ENCODE peak calls at places on chromosome 3, in ten cellular contexts. J is heart right ventricle; O is uterus; L is CD4-positive, alpha-beta memory T cell; M is GM12865; N is skeletal muscle cell; S is GM06990; E is endothelial cell of umbilical vein; K is mesenchymal stem cell; G is bronchial epithelial cell. T is an unnamed sample.

GRCh38 chr3:35537265-35537664 is 102.1 kb upstream of the ARPP21 start:
- DNase-seq in J (no peak), O (no peak), L (no peak), M (no peak), N (no peak), S (no peak), E (no peak), K (no peak), G (no peak), T (no peak)

GRCh38 chr3:122104515-122105194 is 49.5 kb downstream of the CD86 start:
- DNase-seq in J (no peak), O (no peak), L (no peak), M (peak), N (no peak), S (no peak), E (no peak), K (no peak), G (no peak), T (no peak)

GRCh38 chr3:31579828-31580227 is 47.1 kb downstream of the STT3B start:
- DNase-seq in J (no peak), O (no peak), L (no peak), M (no peak), N (no peak), S (no peak), E (no peak), K (no peak), G (no peak), T (no peak)

GRCh38 chr3:172464306-172464705 is 16.1 kb upstream of the GHSR start:
- DNase-seq in J (no peak), O (no peak), L (no peak), M (no peak), N (no peak), S (no peak), E (no peak), K (no peak), G (no peak), T (no peak)

GRCh38 chr3:172607305-172608121 is 84.3 kb upstream of the TNFSF10 start:
- DNase-seq in J (peak), O (no peak), L (no peak), M (peak), N (no peak), S (no peak), E (peak), K (peak), G (peak), T (peak)

GRCh38 chr3:3170998-3171397 is 8.5 kb downstream of the CRBN start:
- DNase-seq in J (no peak), O (no peak), L (peak), M (peak), N (no peak), S (no peak), E (peak), K (peak), G (peak), T (no peak)

GRCh38 chr3:52232279-52233107 is 6.5 kb downstream of the TWF2 start:
- DNase-seq in J (no peak), O (no peak), L (no peak), M (no peak), N (no peak), S (no peak), E (no peak), K (no peak), G (no peak), T (no peak)

GRCh38 chr3:129226374-129226773 is 23.0 kb upstream of the COPG1 start:
- DNase-seq in J (peak), O (peak), L (no peak), M (no peak), N (peak), S (no peak), E (peak), K (peak), G (peak), T (no peak)

GRCh38 chr3:48879307-48879993 is 19.2 kb downstream of the SLC25A20 start:
- DNase-seq in J (no peak), O (no peak), L (no peak), M (peak), N (no peak), S (no peak), E (no peak), K (no peak), G (no peak), T (no peak)

GRCh38 chr3:146953523-146954125 is 348.5 kb upstream of the PLSCR5 start:
- DNase-seq in J (no peak), O (no peak), L (no peak), M (no peak), N (peak), S (no peak), E (no peak), K (no peak), G (no peak), T (peak)

GRCh38 chr3:52119826-52120225 is 34.4 kb downstream of the POC1A start:
- DNase-seq in J (no peak), O (no peak), L (no peak), M (no peak), N (no peak), S (no peak), E (no peak), K (no peak), G (no peak), T (no peak)

GRCh38 chr3:52120576-52121458 is 33.4 kb downstream of the POC1A start:
- DNase-seq in J (no peak), O (no peak), L (no peak), M (peak), N (no peak), S (no peak), E (peak), K (no peak), G (peak), T (no peak)

GRCh38 chr3:66153471-66153870 is 67.3 kb upstream of the SLC25A26 start:
- DNase-seq in J (no peak), O (no peak), L (no peak), M (no peak), N (no peak), S (no peak), E (no peak), K (no peak), G (no peak), T (no peak)

GRCh38 chr3:72678892-72679291 is 169.4 kb downstream of the SHQ1 start:
- DNase-seq in J (no peak), O (no peak), L (no peak), M (peak), N (no peak), S (no peak), E (no peak), K (no peak), G (peak), T (no peak)

GRCh38 chr3:48125026-48125704 is 63.1 kb downstream of the CDC25A start:
- DNase-seq in J (no peak), O (no peak), L (no peak), M (no peak), N (no peak), S (no peak), E (no peak), K (no peak), G (peak), T (peak)

GRCh38 chr3:118408431-118408830 is 626.2 kb downstream of the IGSF11 start:
- DNase-seq in J (no peak), O (no peak), L (no peak), M (no peak), N (no peak), S (no peak), E (no peak), K (no peak), G (peak), T (no peak)

DNA sequence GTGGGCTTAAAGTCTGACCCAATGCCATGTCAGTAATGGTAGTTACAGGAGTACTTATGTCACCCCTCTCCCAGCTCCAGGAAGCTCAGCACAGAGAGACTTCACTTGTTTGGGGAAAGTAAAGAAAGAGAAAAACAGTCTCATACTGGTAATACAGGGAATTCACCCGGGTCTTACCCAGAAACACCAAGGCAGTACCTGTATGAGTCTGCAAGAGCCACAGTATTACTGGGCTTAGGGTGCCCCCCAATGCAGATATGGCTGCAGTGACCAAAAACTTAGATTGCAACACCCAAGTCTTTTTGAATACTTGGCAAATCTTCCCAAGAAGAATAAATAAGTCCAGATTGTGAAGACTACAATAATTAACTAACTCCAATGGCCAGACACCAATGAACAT is 622.1 kb downstream of the IGSF11 start:
- DNase-seq in J (no peak), O (no peak), L (no peak), M (peak), N (no peak), S (no peak), E (no peak), K (no peak), G (no peak), T (no peak)
- H3K4me3 ChIP-seq in J (no peak), O (no peak), L (no peak), M (no peak), N (no peak), S (no peak), E (no peak), K (no peak), G (no peak), T (no peak)

DNA sequence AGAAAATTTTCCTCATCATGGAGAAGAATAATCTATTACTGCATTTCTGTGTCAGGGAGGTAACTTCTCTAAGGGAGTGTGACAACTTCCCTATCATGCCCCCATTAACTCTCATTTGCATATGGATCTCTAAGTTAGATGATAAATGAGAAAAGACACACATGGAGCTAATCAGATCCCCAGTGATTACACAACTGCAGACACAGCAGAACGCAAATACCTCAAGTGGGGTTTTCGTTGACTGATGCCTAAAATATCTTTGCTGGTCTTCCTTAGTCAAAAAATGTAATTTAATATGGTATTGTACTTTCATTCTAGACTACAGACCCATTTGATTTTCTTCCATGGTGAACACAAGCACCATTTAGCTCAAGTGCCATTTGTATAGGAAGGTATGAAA is 630.5 kb downstream of the TBL1XR1 start:
- DNase-seq in J (no peak), O (no peak), L (no peak), M (no peak), N (no peak), S (no peak), E (no peak), K (no peak), G (no peak), T (no peak)
- H3K4me3 ChIP-seq in J (no peak), O (no peak), L (no peak), M (no peak), N (no peak), S (no peak), E (no peak), K (no peak), G (no peak), T (no peak)

DNA sequence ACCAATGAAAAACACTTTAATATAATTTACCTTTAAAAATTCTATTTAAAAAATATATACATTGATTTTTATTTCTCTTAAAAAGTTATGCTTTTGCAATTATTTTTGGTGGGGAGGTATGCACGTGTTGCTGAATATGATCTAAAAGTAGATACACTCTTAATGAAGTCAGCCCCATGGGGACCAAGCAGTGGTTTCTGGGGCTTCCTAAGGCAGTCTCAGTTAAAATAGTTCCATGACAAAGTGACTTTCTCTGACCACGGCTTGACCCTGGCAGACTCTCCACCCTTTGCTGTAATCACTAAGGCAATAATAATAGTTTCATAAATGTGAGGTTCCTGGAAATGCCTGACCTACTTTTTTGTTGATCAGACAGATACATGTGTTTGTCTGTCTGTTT is 50.4 kb downstream of the CCR4 start:
- DNase-seq in J (no peak), O (no peak), L (no peak), M (peak), N (no peak), S (no peak), E (no peak), K (peak), G (no peak), T (no peak)
- H3K4me3 ChIP-seq in J (no peak), O (no peak), L (no peak), M (no peak), N (no peak), S (no peak), E (no peak), K (no peak), G (no peak), T (no peak)

DNA sequence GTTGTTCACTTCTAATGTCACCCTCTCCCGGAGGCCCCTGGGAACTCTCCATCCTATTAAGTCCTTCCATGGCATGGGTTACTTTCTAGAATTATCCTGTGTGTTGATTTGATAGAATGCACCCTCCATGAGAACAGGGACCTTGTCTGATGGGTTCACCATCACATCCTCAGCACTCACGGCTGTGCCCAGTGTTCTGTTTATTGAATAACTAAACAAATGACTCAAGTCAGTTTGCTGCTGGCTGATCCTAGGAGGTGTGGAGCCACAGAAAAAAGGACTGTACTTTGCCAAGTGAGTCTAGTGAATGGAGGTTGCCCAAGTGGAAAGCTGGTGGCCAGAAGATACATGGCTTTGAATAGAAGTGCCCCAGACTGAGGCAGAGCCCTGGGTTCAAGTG is 48.5 kb upstream of the RAB6B start:
- DNase-seq in J (no peak), O (no peak), L (no peak), M (no peak), N (no peak), S (no peak), E (peak), K (peak), G (peak), T (peak)
- H3K4me3 ChIP-seq in J (no peak), O (no peak), L (no peak), M (no peak), N (no peak), S (no peak), E (no peak), K (peak), G (no peak), T (no peak)

GRCh38 chr3:12965999-12966846 is 107.0 kb downstream of the IQSEC1 start:
- DNase-seq in J (no peak), O (no peak), L (no peak), M (no peak), N (no peak), S (no peak), E (peak), K (peak), G (peak), T (no peak)
- H3K4me3 ChIP-seq in J (peak), O (peak), L (no peak), M (no peak), N (peak), S (no peak), E (peak), K (peak), G (peak), T (peak)

DNA sequence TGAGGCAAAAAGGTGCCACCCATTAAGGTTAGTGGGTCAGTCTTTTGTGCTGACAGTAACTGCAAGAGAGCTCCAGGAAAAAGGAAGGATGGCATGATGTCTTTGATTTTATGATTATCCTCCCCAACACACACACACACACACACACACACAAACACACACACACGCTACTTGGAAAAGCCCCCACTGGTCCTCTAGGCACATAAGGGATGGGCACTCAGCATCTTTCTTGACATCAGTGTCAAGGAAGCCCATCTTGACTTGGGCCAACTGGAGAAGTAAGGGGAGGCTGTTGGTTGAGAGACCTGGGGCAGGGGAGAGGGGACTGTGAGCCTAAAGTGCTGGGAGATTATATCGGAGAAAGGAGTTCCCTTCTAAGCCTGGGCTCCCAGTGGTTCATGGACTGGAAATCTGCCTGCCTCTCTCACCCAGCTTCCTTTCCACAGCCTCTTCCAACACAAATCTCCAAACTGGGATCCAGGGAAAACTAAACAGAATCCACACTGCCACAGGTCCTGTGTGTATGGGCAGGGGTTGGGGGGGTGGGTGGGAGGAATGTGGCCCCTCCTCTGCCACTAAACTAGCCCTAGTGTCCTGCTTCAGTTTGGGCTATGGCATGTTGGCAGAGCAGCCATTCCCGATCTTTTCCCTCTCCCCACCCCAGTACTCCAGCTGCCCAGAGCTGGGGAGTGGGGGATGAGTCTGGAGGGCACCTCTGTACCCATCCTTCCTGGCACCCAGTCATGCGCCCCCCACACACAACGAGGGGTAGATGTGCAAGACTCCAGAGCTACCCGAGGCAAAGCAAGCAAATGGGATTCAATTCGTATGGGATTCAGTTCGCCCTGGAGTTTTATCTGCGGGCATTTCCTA is 1.6 kb downstream of the AMOTL2 start:
- DNase-seq in J (no peak), O (no peak), L (no peak), M (no peak), N (no peak), S (no peak), E (no peak), K (peak), G (no peak), T (no peak)
- H3K4me3 ChIP-seq in J (peak), O (peak), L (no peak), M (no peak), N (peak), S (no peak), E (peak), K (peak), G (peak), T (peak)

DNA sequence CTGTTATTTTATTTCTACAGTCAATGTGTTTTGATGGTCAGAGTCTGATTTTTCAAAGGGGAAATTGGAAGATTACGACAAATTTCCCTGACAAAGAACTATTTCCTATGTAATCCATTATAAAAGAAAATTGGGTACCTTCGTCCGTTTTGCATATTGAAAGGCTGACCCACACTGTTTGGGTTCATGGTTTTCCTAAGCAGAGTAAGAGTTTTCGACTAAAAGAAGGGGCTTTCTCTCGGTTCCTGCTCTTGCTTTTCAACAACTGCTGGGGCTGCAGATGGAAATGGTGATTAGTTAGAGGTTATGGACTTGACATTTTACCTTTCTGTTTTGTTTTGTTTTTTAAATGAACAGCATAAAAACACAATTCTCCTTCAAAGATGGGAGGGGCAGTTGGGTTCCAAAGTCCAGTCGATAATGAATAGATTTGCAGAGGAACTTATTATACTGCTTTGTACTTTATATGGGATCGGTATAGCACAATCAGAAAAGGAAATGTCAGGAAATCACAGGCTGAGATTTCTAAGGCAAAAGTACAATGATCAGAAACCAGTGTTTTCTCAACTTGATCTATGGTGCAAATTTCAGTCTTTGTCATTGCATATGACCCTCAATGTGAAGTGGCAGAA is 1.0 kb downstream of the KCNMB2 start:
- DNase-seq in J (no peak), O (no peak), L (no peak), M (peak), N (no peak), S (no peak), E (peak), K (no peak), G (no peak), T (no peak)
- H3K4me3 ChIP-seq in J (peak), O (peak), L (no peak), M (peak), N (peak), S (no peak), E (peak), K (peak), G (no peak), T (peak)

GRCh38 chr3:100207886-100208285 is 52.9 kb upstream of the TBC1D23 start:
- DNase-seq in J (no peak), O (no peak), L (no peak), M (no peak), N (no peak), S (no peak), E (no peak), K (no peak), G (no peak), T (no peak)

GRCh38 chr3:100209948-100210776 is 50.6 kb upstream of the TBC1D23 start:
- DNase-seq in J (no peak), O (no peak), L (peak), M (peak), N (no peak), S (no peak), E (no peak), K (peak), G (no peak), T (no peak)

GRCh38 chr3:100213891-100214573 is 46.8 kb upstream of the TBC1D23 start:
- DNase-seq in J (no peak), O (no peak), L (no peak), M (no peak), N (no peak), S (no peak), E (no peak), K (no peak), G (peak), T (no peak)

GRCh38 chr3:100209169-100209568 is 51.6 kb upstream of the TBC1D23 start:
- DNase-seq in J (no peak), O (no peak), L (no peak), M (no peak), N (no peak), S (no peak), E (no peak), K (no peak), G (no peak), T (no peak)

DNA sequence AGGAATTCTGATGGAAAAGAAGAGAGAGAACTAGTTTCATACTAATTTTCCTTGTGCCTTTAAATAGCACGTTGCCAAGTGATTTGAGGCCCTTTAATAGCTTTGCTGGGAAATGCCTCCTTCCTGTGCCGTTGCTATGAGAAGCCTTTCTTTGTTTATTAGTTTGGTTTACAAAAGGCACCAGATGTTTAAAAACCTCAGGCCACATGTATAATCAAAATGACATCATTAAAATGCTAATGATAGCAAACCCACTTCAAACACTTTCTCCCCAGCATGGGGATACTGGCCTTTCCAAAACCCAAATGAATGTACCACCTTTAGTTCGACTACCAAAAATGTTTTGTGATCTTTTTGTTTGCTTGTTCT is 50.0 kb upstream of the TBC1D23 start:
- DNase-seq in J (peak), O (no peak), L (peak), M (peak), N (peak), S (peak), E (peak), K (peak), G (peak), T (peak)
- H3K4me3 ChIP-seq in J (no peak), O (no peak), L (peak), M (no peak), N (no peak), S (no peak), E (no peak), K (peak), G (no peak), T (no peak)

T was measured in epithelial cell of proximal tubule.